ENCODE peak calls at places on chromosomes 1 and 21, in seven cellular contexts. One of them, this sample, is unnamed.

GRCh38 chr1:111441573-111442192 is 7.4 kb downstream of the WDR77 start:
- DNase-seq in suprapubic skin: no peak
- DNase-seq in prostate gland: no peak
- DNase-seq in endothelial cell of umbilical vein: peak
- DNase-seq in sigmoid colon: no peak
- DNase-seq in breast epithelium: no peak
- DNase-seq in transverse colon: peak
- DNase-seq in this sample: peak

GRCh38 chr1:145720556-145720877 is 1.2 kb downstream of the CD160 start:
- DNase-seq in sigmoid colon: no peak
- DNase-seq in endothelial cell of umbilical vein: peak
- DNase-seq in prostate gland: no peak
- DNase-seq in suprapubic skin: no peak
- DNase-seq in transverse colon: no peak
- DNase-seq in breast epithelium: no peak
- DNase-seq in this sample: no peak

GRCh38 chr1:226002667-226003501 is 3.7 kb upstream of the SDE2 start:
- DNase-seq in sigmoid colon: peak
- DNase-seq in transverse colon: peak
- DNase-seq in suprapubic skin: peak
- DNase-seq in endothelial cell of umbilical vein: peak
- DNase-seq in breast epithelium: no peak
- DNase-seq in prostate gland: peak
- DNase-seq in this sample: peak

GRCh38 chr1:164823486-164824279 is 264.7 kb downstream of the PBX1 start:
- DNase-seq in suprapubic skin: no peak
- DNase-seq in prostate gland: peak
- DNase-seq in transverse colon: peak
- DNase-seq in sigmoid colon: peak
- DNase-seq in endothelial cell of umbilical vein: no peak
- DNase-seq in breast epithelium: no peak
- DNase-seq in this sample: no peak

GRCh38 chr1:237470712-237471310 is 419.9 kb downstream of the ZP4 start:
- DNase-seq in prostate gland: no peak
- DNase-seq in endothelial cell of umbilical vein: no peak
- DNase-seq in breast epithelium: no peak
- DNase-seq in suprapubic skin: no peak
- DNase-seq in transverse colon: no peak
- DNase-seq in sigmoid colon: no peak
- DNase-seq in this sample: peak

GRCh38 chr1:13723810-13724209 is 23.8 kb downstream of the PRDM2 start:
- DNase-seq in transverse colon: no peak
- DNase-seq in breast epithelium: no peak
- DNase-seq in suprapubic skin: no peak
- DNase-seq in prostate gland: no peak
- DNase-seq in endothelial cell of umbilical vein: no peak
- DNase-seq in sigmoid colon: no peak
- DNase-seq in this sample: peak

GRCh38 chr21:17440955-17441354 is 71.9 kb upstream of the CXADR start:
- DNase-seq in suprapubic skin: no peak
- DNase-seq in breast epithelium: no peak
- DNase-seq in sigmoid colon: no peak
- DNase-seq in transverse colon: no peak
- DNase-seq in endothelial cell of umbilical vein: no peak
- DNase-seq in prostate gland: no peak
- DNase-seq in this sample: no peak

GRCh38 chr1:61670016-61670415 is 54.9 kb downstream of the TM2D1 start:
- DNase-seq in endothelial cell of umbilical vein: no peak
- DNase-seq in suprapubic skin: no peak
- DNase-seq in sigmoid colon: no peak
- DNase-seq in breast epithelium: no peak
- DNase-seq in prostate gland: no peak
- DNase-seq in transverse colon: no peak
- DNase-seq in this sample: no peak

GRCh38 chr1:182699673-182700350 is 15.4 kb upstream of the RGS8 start:
- DNase-seq in transverse colon: no peak
- DNase-seq in prostate gland: no peak
- DNase-seq in sigmoid colon: no peak
- DNase-seq in endothelial cell of umbilical vein: no peak
- DNase-seq in suprapubic skin: no peak
- DNase-seq in breast epithelium: no peak
- DNase-seq in this sample: no peak

GRCh38 chr1:92291372-92291999 is 7.3 kb downstream of the GLMN start:
- DNase-seq in sigmoid colon: no peak
- DNase-seq in transverse colon: no peak
- DNase-seq in endothelial cell of umbilical vein: peak
- DNase-seq in prostate gland: peak
- DNase-seq in suprapubic skin: no peak
- DNase-seq in breast epithelium: no peak
- DNase-seq in this sample: no peak

DNA sequence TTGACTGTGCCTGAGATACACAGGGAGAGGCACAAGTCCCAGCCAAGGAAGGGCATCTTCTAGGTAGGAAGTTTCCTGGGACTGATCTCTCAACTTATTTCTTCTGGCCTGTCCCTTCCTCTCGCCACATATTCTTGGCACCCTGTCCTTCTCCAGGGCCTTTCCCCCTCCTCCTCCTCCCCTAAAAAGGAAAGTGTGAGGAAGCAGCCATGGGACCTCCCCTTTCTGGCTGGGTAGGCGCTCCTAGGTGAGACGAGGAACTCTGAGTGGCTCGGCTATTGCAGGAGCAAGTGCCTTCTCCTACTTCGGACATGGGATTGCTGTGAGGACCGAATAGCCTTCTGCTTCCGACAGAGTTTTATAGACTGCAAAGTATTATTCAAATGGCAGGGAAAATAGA is 15.5 kb upstream of the MTARC2 start:
- DNase-seq in transverse colon: no peak
- DNase-seq in breast epithelium: no peak
- DNase-seq in endothelial cell of umbilical vein: no peak
- DNase-seq in suprapubic skin: no peak
- DNase-seq in sigmoid colon: no peak
- DNase-seq in prostate gland: peak
- DNase-seq in this sample: peak
- H3K4me3 ChIP-seq in transverse colon: no peak
- H3K4me3 ChIP-seq in breast epithelium: peak
- H3K4me3 ChIP-seq in endothelial cell of umbilical vein: no peak
- H3K4me3 ChIP-seq in suprapubic skin: peak
- H3K4me3 ChIP-seq in sigmoid colon: no peak
- H3K4me3 ChIP-seq in prostate gland: no peak
- H3K4me3 ChIP-seq in this sample: peak

GRCh38 chr1:64900916-64901315 is 65.4 kb downstream of the JAK1 start:
- DNase-seq in breast epithelium: no peak
- DNase-seq in endothelial cell of umbilical vein: no peak
- DNase-seq in transverse colon: no peak
- DNase-seq in suprapubic skin: no peak
- DNase-seq in sigmoid colon: no peak
- DNase-seq in prostate gland: no peak
- DNase-seq in this sample: no peak
- TF ChIP-seq POLR2A in breast epithelium: no peak
- TF ChIP-seq POLR2A in endothelial cell of umbilical vein: no peak
- TF ChIP-seq POLR2A in transverse colon: no peak
- TF ChIP-seq POLR2A in suprapubic skin: no peak
- TF ChIP-seq POLR2A in sigmoid colon: no peak
- TF ChIP-seq POLR2A in prostate gland: no peak
- TF ChIP-seq POLR2A in this sample: no peak

DNA sequence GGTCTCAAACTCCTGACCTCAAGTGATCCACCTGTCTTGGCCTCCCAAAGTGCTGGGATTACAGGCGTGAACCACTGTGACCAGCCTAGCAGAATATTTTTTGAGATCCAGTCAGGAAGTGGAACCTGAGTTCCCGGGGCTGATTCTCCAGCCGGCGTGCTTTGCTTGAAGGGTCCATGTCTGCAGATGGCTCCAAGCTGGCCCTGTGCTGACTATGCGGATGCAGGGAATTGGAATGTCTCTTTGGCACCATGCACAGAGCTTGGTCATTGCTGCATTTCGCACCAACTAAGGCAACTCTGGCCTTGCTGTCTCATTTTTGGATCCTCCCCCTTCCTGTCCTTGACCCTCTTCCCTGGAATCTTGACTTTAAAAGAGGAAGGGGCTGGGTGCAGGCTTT is 28.1 kb downstream of the ARHGEF10L start:
- DNase-seq in transverse colon: no peak
- DNase-seq in endothelial cell of umbilical vein: no peak
- DNase-seq in breast epithelium: no peak
- DNase-seq in suprapubic skin: no peak
- DNase-seq in prostate gland: no peak
- DNase-seq in sigmoid colon: peak
- DNase-seq in this sample: no peak
- TF ChIP-seq POLR2AphosphoS5 in transverse colon: peak
- TF ChIP-seq POLR2AphosphoS5 in endothelial cell of umbilical vein: no peak
- TF ChIP-seq POLR2AphosphoS5 in breast epithelium: no peak
- TF ChIP-seq POLR2AphosphoS5 in suprapubic skin: no peak
- TF ChIP-seq POLR2AphosphoS5 in prostate gland: peak
- TF ChIP-seq POLR2AphosphoS5 in sigmoid colon: no peak
- TF ChIP-seq POLR2AphosphoS5 in this sample: peak

DNA sequence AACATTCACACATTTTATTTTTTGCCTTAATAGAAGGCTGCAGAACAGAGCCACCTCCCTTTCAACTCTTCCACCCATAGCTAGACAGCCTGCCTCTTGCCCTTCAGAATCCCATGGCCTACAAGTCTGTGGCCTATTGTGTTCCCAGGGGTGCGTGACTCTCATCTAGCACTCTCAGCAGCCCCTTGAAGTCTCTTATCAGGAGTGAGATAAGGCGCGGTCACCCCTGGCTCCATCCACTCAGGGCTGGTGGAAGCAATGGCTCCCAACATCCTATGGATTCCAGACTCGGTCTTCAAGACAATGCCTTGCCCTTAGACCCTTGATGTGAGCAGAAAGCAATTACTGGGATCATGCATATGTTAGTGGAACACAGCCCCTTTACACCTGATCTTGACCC is 264.1 kb upstream of the GREM2 start:
- DNase-seq in breast epithelium: no peak
- DNase-seq in prostate gland: no peak
- DNase-seq in sigmoid colon: no peak
- DNase-seq in transverse colon: no peak
- DNase-seq in suprapubic skin: no peak
- DNase-seq in endothelial cell of umbilical vein: no peak
- DNase-seq in this sample: no peak
- H3K4me3 ChIP-seq in breast epithelium: no peak
- H3K4me3 ChIP-seq in prostate gland: no peak
- H3K4me3 ChIP-seq in sigmoid colon: no peak
- H3K4me3 ChIP-seq in transverse colon: no peak
- H3K4me3 ChIP-seq in suprapubic skin: no peak
- H3K4me3 ChIP-seq in endothelial cell of umbilical vein: no peak
- H3K4me3 ChIP-seq in this sample: no peak

GRCh38 chr21:41369105-41369914 is 7.5 kb downstream of the MX2 start:
- DNase-seq in sigmoid colon: peak
- DNase-seq in endothelial cell of umbilical vein: no peak
- DNase-seq in prostate gland: no peak
- DNase-seq in breast epithelium: peak
- DNase-seq in transverse colon: no peak
- DNase-seq in suprapubic skin: peak
- DNase-seq in this sample: no peak
- TF ChIP-seq POLR2A in sigmoid colon: no peak
- TF ChIP-seq POLR2A in endothelial cell of umbilical vein: no peak
- TF ChIP-seq POLR2A in prostate gland: no peak
- TF ChIP-seq POLR2A in breast epithelium: no peak
- TF ChIP-seq POLR2A in transverse colon: no peak
- TF ChIP-seq POLR2A in suprapubic skin: no peak
- TF ChIP-seq POLR2A in this sample: no peak

DNA sequence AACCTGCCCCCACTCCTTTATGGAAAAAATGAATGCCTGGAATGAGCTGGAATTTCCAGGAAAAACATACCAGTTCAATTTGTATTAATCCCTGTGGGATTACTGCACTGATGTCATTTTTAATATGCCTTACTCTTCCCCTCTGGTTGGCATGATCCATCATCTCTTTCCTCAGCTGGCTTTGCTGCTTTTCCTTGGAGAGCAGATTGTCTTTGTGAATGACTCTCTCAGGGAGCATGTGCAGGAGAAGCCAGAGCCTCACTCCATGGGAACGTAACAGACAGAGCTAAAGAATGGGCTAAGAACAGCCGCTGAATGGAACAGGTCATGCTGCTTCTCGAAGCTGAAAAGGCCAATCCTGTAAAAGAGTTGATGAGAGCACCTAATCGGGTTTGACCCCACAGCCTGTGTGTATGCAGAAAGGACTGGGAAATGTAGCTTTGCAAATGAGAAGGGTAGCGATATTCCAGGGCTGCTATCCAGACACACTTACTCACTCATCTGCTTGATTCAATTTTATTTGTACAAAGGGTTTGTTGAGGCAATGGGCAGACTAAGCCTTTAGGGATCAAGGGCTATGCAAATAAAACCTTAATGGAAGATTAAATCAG is 20.7 kb downstream of the PHC2 start:
- DNase-seq in sigmoid colon: no peak
- DNase-seq in prostate gland: no peak
- DNase-seq in suprapubic skin: no peak
- DNase-seq in endothelial cell of umbilical vein: no peak
- DNase-seq in transverse colon: no peak
- DNase-seq in breast epithelium: no peak
- DNase-seq in this sample: no peak
- TF ChIP-seq POLR2AphosphoS5 in sigmoid colon: no peak
- TF ChIP-seq POLR2AphosphoS5 in prostate gland: peak
- TF ChIP-seq POLR2AphosphoS5 in suprapubic skin: no peak
- TF ChIP-seq POLR2AphosphoS5 in endothelial cell of umbilical vein: no peak
- TF ChIP-seq POLR2AphosphoS5 in transverse colon: no peak
- TF ChIP-seq POLR2AphosphoS5 in breast epithelium: no peak
- TF ChIP-seq POLR2AphosphoS5 in this sample: no peak

DNA sequence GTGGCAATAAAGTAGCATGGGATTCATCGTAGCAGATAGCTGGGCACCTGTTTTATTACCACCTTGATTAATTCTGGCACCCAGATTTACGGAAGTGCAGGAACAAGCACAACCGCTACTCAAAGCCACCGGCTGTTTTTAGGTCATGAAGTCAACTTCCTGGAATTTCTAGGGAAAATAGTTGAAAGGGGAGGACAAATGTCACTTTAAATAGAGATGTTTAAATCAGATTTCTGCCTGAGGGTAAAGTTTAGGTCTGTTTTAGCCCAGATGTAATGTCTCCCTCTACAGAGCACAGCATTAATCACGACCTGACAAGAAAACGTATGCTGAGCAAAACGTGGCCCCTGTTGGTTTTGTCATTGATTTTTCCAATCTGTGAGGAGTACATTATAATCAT is 8.0 kb downstream of the ADGRL2 start:
- DNase-seq in prostate gland: no peak
- DNase-seq in suprapubic skin: no peak
- DNase-seq in endothelial cell of umbilical vein: no peak
- DNase-seq in transverse colon: no peak
- DNase-seq in sigmoid colon: no peak
- DNase-seq in breast epithelium: no peak
- DNase-seq in this sample: no peak
- H3K4me3 ChIP-seq in prostate gland: no peak
- H3K4me3 ChIP-seq in suprapubic skin: no peak
- H3K4me3 ChIP-seq in endothelial cell of umbilical vein: no peak
- H3K4me3 ChIP-seq in transverse colon: no peak
- H3K4me3 ChIP-seq in sigmoid colon: no peak
- H3K4me3 ChIP-seq in breast epithelium: no peak
- H3K4me3 ChIP-seq in this sample: no peak